ENCODE peak calls at places on chromosome 10, in six cellular contexts. L is HCT116, B is neural progenitor cell, H is GM23338, S is hepatocyte, R is MM.1S. T is an unnamed sample.

GRCh38 chr10:70601775-70602174 is 766 bp downstream of the PRF1 start:
- DNase-seq in H (no peak), S (no peak), R (no peak), L (no peak), B (no peak), T (no peak)

GRCh38 chr10:11150876-11151275 is 133.2 kb downstream of the CELF2 start:
- DNase-seq in B (no peak), R (no peak), H (no peak), S (no peak), L (no peak), T (no peak)

GRCh38 chr10:70131560-70131937 is 1.1 kb downstream of the AIFM2 start:
- DNase-seq in L (no peak), B (no peak), S (no peak), H (no peak), R (no peak), T (no peak)

GRCh38 chr10:17742918-17743317 is 9.1 kb upstream of the TMEM236 start:
- DNase-seq in L (peak; percentile 49), R (peak; percentile 67), H (peak; percentile 66), B (peak; percentile 52), S (peak; percentile 47), T (peak; percentile 68)

GRCh38 chr10:77041636-77042258 is 595.9 kb downstream of the KCNMA1 start:
- DNase-seq in L (no peak), B (no peak), S (no peak), H (no peak), R (no peak), T (no peak)

GRCh38 chr10:33655921-33656320 is 321.5 kb upstream of the NRP1 start:
- DNase-seq in L (no peak), R (no peak), S (no peak), B (no peak), H (no peak), T (no peak)

GRCh38 chr10:7788640-7789335 is 811 bp downstream of the ATP5F1C start:
- DNase-seq in S (peak; percentile 38), L (no peak), B (peak; percentile 52), R (peak; percentile 32), H (peak; percentile 8), T (peak; percentile 68)

GRCh38 chr10:123636598-123637325 is 29.4 kb upstream of the GPR26 start:
- DNase-seq in L (peak; percentile 38), R (no peak), B (no peak), H (no peak), S (peak; percentile 21), T (peak; percentile 77)

GRCh38 chr10:112763916-112764520 is 186.0 kb upstream of the TCF7L2 start:
- DNase-seq in R (no peak), B (no peak), S (no peak), H (no peak), L (no peak), T (no peak)

GRCh38 chr10:79404690-79405131 is 40.7 kb downstream of the ZCCHC24 start:
- DNase-seq in S (no peak), B (no peak), L (no peak), R (no peak), H (no peak), T (no peak)

GRCh38 chr10:110972231-110973134 is 53.1 kb downstream of the SHOC2 start:
- DNase-seq in S (no peak), H (no peak), R (no peak), L (no peak), B (no peak), T (no peak)

GRCh38 chr10:75281980-75282379 is 46.2 kb upstream of the COMTD1 start:
- DNase-seq in H (no peak), B (no peak), L (no peak), R (no peak), S (peak; percentile 29), T (no peak)

GRCh38 chr10:69733791-69734261 is 67.9 kb upstream of the COL13A1 start:
- DNase-seq in S (no peak), L (no peak), B (no peak), R (no peak), H (no peak), T (peak; percentile 86)

GRCh38 chr10:26780793-26781601 is 79.8 kb downstream of the ABI1 start:
- DNase-seq in S (peak; percentile 40), L (peak; percentile 90), B (no peak), H (peak; percentile 73), R (no peak), T (peak; percentile 96)

GRCh38 chr10:34854147-34854601 is 39.1 kb upstream of the PARD3 start:
- DNase-seq in H (no peak), B (no peak), R (no peak), L (no peak), S (peak; percentile 19), T (peak; percentile 70)

GRCh38 chr10:80168679-80169380 is 36.3 kb downstream of the PLAC9 start:
- DNase-seq in H (peak; percentile 41), S (no peak), L (no peak), B (peak; percentile 29), R (peak; percentile 24), T (no peak)

GRCh38 chr10:99941942-99942835 is 67.6 kb downstream of the DNMBP start:
- DNase-seq in R (no peak), S (no peak), B (no peak), H (no peak), L (no peak), T (peak; percentile 35)

GRCh38 chr10:1425886-1426285 is 311.4 kb downstream of the ADARB2 start:
- DNase-seq in H (no peak), B (no peak), R (no peak), S (no peak), L (no peak), T (no peak)
- TF ChIP-seq EZH2phosphoT487 in H (no peak), B (no peak), R (no peak), S (no peak), L (no peak), T (no peak)

GRCh38 chr10:86367339-86367951 is 850 bp upstream of the GRID1 start:
- DNase-seq in L (no peak), B (peak; percentile 59), H (peak; percentile 71), S (no peak), R (no peak), T (peak; percentile 39)

GRCh38 chr10:86364551-86365345 is 1.8 kb downstream of the GRID1 start:
- DNase-seq in S (no peak), H (peak; percentile 87), L (no peak), B (peak; percentile 82), R (no peak), T (no peak)

GRCh38 chr10:86366902-86367338 is 325 bp upstream of the GRID1 start:
- DNase-seq in S (no peak), B (no peak), L (no peak), H (no peak), R (peak; percentile 11), T (peak; percentile 18)

GRCh38 chr10:86365346-86366032 is 1.1 kb downstream of the GRID1 start:
- DNase-seq in B (peak; percentile 20), L (no peak), S (no peak), R (no peak), H (peak; percentile 33), T (no peak)

DNA sequence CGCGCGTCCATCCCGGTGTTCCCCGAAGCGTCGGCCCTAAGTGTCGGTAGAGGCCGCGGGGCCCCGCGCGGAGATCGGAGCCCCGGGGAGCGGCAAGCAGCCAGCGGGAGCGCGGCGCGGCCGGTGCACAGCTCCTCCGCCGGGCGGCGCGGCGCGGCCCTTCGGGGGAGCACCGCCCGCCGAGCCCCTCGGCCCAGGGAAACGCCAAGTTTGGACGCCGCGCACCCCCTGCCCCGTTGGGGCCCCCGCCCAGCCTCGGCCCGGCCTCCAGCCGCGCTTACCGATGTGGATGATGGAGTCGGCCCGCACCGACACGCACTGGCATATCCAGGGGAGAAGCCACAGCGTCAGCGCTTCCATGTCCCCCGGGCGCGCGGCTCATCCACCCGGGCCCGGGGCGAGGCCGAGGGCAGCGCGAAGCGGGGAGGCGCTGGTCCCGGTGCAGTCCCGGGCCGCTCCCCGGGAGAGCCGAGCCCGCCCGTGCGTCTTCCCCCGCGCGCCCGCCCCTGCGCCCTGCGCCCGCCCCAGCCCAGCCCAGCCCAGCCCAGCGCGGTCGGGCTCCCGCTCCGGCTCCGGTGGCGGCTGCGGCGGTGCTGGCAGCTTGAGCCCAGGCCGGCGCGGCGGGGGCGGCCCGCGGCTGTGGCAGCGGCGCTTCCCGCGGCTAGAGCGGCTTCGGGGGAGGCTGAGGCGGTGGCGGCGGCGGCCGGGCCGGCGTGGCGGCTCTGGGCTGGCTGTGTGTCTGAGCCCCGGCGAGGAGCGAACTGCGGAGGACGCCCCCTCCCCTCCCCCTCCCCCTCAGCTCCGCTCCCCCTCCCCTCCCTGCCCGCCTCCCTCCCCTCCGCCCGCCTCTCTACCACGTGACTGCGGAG is at the start of gene GRID1:
- DNase-seq in H (peak; percentile 69), S (peak; percentile 62), B (peak; percentile 83), R (peak; percentile 47), L (no peak), T (peak; percentile 35)
- TF ChIP-seq EZH2 in H (peak; percentile 69), S (peak; percentile 77), B (peak; percentile 67), R (no peak), L (no peak), T (peak; percentile 11)

DNA sequence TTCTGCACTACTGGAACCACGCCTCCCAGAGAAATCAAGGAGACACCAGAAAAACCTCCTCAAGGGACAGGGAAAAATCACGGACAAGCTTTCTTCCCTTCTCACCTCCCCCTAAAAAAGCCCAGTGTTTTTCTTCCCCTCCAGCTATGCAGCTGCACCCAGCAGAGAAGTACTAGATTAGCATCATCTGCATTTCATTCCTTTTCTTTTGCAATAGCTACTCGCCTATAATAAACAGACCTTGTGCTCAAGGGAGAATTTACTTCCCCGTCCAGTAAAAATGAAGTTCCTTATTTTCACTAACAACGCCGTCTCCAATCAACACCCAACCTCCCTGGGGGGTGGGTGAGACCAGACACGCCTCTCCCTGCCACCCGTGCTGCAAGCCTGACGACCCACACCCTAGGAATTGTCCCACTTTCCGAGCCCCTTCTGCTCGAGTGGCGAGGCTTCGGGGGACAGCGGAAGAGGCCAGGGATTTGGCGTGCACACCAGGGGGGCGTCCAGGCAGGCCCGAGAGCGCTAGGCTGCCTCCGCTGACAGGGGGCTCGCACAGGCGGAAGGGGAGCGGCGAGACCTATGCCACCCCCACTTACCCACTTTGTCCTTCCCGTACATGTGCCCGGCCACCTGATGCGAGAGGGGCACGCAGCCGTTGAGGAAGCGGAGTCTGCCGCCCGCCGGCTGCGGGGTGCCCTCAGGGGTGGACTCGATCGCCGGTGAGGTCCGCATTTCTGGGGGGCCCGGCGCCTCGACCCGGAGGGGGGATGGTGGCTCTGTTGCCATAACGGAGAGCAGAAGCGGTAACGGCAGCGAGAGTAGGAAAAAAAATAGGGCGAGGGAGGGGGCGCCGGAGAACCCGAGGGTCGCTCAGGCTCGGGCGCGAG is 625 bp downstream of the IPMK start:
- DNase-seq in S (peak; percentile 53), L (no peak), B (peak; percentile 69), R (peak; percentile 31), H (peak; percentile 50), T (peak; percentile 70)
- TF ChIP-seq EZH2phosphoT487 in S (no peak), L (no peak), B (no peak), R (no peak), H (no peak), T (no peak)

DNA sequence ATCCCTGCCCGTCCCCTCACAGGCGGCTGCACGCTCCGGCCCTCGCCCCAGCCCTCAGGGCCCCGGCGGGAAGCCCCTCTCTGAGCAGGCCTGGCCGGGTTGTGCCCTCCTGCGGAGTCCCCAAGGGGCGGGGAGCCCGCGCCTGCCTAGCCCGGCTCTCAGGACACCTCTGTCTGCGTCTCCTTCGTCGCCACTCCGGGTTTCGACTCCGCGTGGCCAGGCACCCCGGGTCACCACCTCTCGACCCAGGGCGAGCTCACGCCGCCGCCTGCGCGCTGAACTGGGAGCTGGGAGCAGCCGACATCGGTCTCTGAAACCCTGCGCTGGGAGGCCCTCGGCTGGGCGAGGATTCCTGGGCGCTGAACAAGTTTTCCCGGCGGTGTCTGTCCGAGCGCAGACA is 6.2 kb upstream of the OGDHL start:
- DNase-seq in H (peak; percentile 74), B (no peak), R (no peak), L (no peak), S (no peak), T (no peak)
- TF ChIP-seq EZH2 in H (no peak), B (no peak), R (no peak), L (no peak), S (no peak), T (no peak)

T was measured in GM23248.